ENCODE peak calls at places on chromosomes 4 and X, in eight cellular contexts. U is WERI-Rb-1; Q is SJSA1; Y is mammary epithelial cell; J is IMR-90; K is pancreas; W is CD8-positive, alpha-beta T cell; X is HFF-Myc. E is an unnamed sample.

GRCh38 chrX:15903186-15903681 is 48.6 kb upstream of the AP1S2 start:
- DNase-seq in U (no peak), Q (no peak), Y (no peak), J (no peak), K (no peak), W (no peak), X (no peak), E (no peak)

GRCh38 chr4:42600578-42600977 is 56.3 kb downstream of the ATP8A1 start:
- DNase-seq in U (no peak), Q (no peak), Y (no peak), J (no peak), K (no peak), W (no peak), X (no peak), E (no peak)

GRCh38 chr4:142845293-142846070 is 619 bp downstream of the INPP4B start:
- DNase-seq in U (peak), Q (no peak), Y (peak), J (no peak), K (peak), W (no peak), X (no peak), E (no peak)

GRCh38 chr4:41882622-41883347 is 52.4 kb upstream of the TMEM33 start:
- DNase-seq in U (peak), Q (no peak), Y (peak), J (peak), K (no peak), W (peak), X (no peak), E (no peak)

GRCh38 chr4:76883147-76883546 is 14.8 kb downstream of the SOWAHB start:
- DNase-seq in U (no peak), Q (peak), Y (no peak), J (peak), K (no peak), W (no peak), X (no peak), E (no peak)

GRCh38 chr4:184474261-184475095 is at the start of gene IRF2:
- DNase-seq in U (peak), Q (peak), Y (peak), J (peak), K (peak), W (peak), X (peak), E (peak)

GRCh38 chr4:36255575-36255974 is 11.3 kb upstream of the ARAP2 start:
- DNase-seq in U (no peak), Q (no peak), Y (no peak), J (no peak), K (no peak), W (peak), X (no peak), E (no peak)

GRCh38 chrX:41293269-41293668 is 40.7 kb upstream of the DDX3X start:
- DNase-seq in U (peak), Q (no peak), Y (no peak), J (no peak), K (no peak), W (no peak), X (no peak), E (no peak)

GRCh38 chr4:109465065-109465464 is 31.4 kb downstream of the SEC24B start:
- DNase-seq in U (no peak), Q (no peak), Y (no peak), J (no peak), K (no peak), W (no peak), X (no peak), E (no peak)

GRCh38 chr4:7021930-7022658 is 21.1 kb upstream of the TADA2B start:
- DNase-seq in U (no peak), Q (peak), Y (peak), J (peak), K (no peak), W (no peak), X (peak), E (peak)

GRCh38 chr4:163448541-163449203 is 24.9 kb downstream of the TKTL2 start:
- DNase-seq in U (no peak), Q (no peak), Y (peak), J (peak), K (no peak), W (no peak), X (peak), E (no peak)

GRCh38 chrX:153832732-153833131 is 2.4 kb upstream of the PDZD4 start:
- DNase-seq in U (no peak), Q (no peak), Y (no peak), J (no peak), K (no peak), W (no peak), X (no peak), E (no peak)

GRCh38 chrX:8025705-8026104 is 98.5 kb upstream of the PNPLA4 start:
- DNase-seq in U (no peak), Q (no peak), Y (no peak), J (no peak), K (no peak), W (no peak), X (no peak), E (no peak)

GRCh38 chr4:105780176-105780575 is 71.6 kb downstream of the GSTCD start:
- DNase-seq in U (no peak), Q (no peak), Y (no peak), J (no peak), K (no peak), W (no peak), X (no peak), E (no peak)

GRCh38 chrX:45850775-45851433 is 650.2 kb upstream of the DIPK2B start:
- DNase-seq in U (peak), Q (peak), Y (peak), J (peak), K (peak), W (no peak), X (no peak), E (no peak)

GRCh38 chr4:38315296-38315695 is 348.7 kb upstream of the KLF3 start:
- DNase-seq in U (no peak), Q (no peak), Y (no peak), J (no peak), K (no peak), W (no peak), X (no peak), E (no peak)

GRCh38 chr4:35151816-35152572 is 1092.3 kb downstream of the ARAP2 start:
- DNase-seq in U (peak), Q (no peak), Y (no peak), J (no peak), K (no peak), W (no peak), X (peak), E (no peak)

GRCh38 chrX:45187731-45188130 is 12.9 kb downstream of the DIPK2B start:
- DNase-seq in U (no peak), Q (no peak), Y (peak), J (no peak), K (no peak), W (no peak), X (no peak), E (no peak)

GRCh38 chrX:31658360-31658759 is 586.5 kb upstream of the FTHL17 start:
- DNase-seq in U (no peak), Q (no peak), Y (no peak), J (peak), K (no peak), W (no peak), X (no peak), E (peak)

GRCh38 chr4:139909036-139909435 is 243.4 kb downstream of the MGST2 start:
- DNase-seq in U (no peak), Q (no peak), Y (no peak), J (no peak), K (no peak), W (no peak), X (no peak), E (no peak)

GRCh38 chr4:4864940-4865704 is 5.7 kb downstream of the MSX1 start:
- DNase-seq in U (no peak), Q (no peak), Y (no peak), J (no peak), K (no peak), W (no peak), X (no peak), E (no peak)

GRCh38 chrX:37998586-37999267 is 7.6 kb upstream of the SYTL5 start:
- DNase-seq in U (no peak), Q (no peak), Y (peak), J (peak), K (no peak), W (no peak), X (no peak), E (no peak)

GRCh38 chr4:100826067-100826466 is 308.2 kb upstream of the EMCN start:
- DNase-seq in U (no peak), Q (no peak), Y (no peak), J (no peak), K (no peak), W (no peak), X (no peak), E (no peak)

GRCh38 chr4:103118171-103118570 is 18.5 kb upstream of the BDH2 start:
- DNase-seq in U (no peak), Q (no peak), Y (no peak), J (peak), K (no peak), W (no peak), X (no peak), E (no peak)

GRCh38 chrX:131572372-131573014 is 28.6 kb downstream of the OR13H1 start:
- DNase-seq in U (no peak), Q (no peak), Y (no peak), J (no peak), K (no peak), W (no peak), X (no peak), E (no peak)
- H3K4me3 ChIP-seq in U (no peak), Q (no peak), Y (no peak), J (no peak), K (no peak), W (no peak), X (no peak), E (no peak)

GRCh38 chr4:57156242-57156990 is 46.2 kb upstream of the IGFBP7 start:
- DNase-seq in U (no peak), Q (no peak), Y (peak), J (peak), K (no peak), W (no peak), X (no peak), E (no peak)
- H3K4me3 ChIP-seq in U (no peak), Q (no peak), Y (no peak), J (no peak), K (no peak), W (no peak), X (no peak), E (no peak)

GRCh38 chr4:98626350-98626749 is 32.1 kb downstream of the TSPAN5 start:
- DNase-seq in U (no peak), Q (peak), Y (peak), J (peak), K (no peak), W (no peak), X (peak), E (peak)
- H3K4me3 ChIP-seq in U (no peak), Q (no peak), Y (no peak), J (no peak), K (no peak), W (no peak), X (no peak), E (no peak)

GRCh38 chr4:151857368-151857767 is 96.6 kb upstream of the GATB start:
- DNase-seq in U (no peak), Q (no peak), Y (no peak), J (no peak), K (no peak), W (no peak), X (no peak), E (no peak)
- H3K4me3 ChIP-seq in U (no peak), Q (no peak), Y (no peak), J (peak), K (no peak), W (no peak), X (no peak), E (no peak)

E was measured in AG09309.